ENCODE peak calls at places on chromosomes 4 and X, in six cellular contexts. V is CD8-positive, alpha-beta T cell; Z is lower leg skin; K is fibroblast of the aortic adventitia; O is HFF-Myc; X is heart left ventricle. R is an unnamed sample.

GRCh38 chr4:24991015-24991414 is 39.7 kb downstream of the LGI2 start:
- DNase-seq in O (no peak), V (no peak), X (no peak), Z (no peak), K (peak), R (peak)

GRCh38 chr4:80124246-80125211 is 51.5 kb upstream of the ANTXR2 start:
- DNase-seq in K (no peak), V (no peak), X (no peak), O (no peak), Z (no peak), R (no peak)

GRCh38 chr4:48127882-48128394 is 6.1 kb downstream of the TXK start:
- DNase-seq in O (peak), K (peak), V (peak), X (peak), Z (peak), R (peak)

GRCh38 chr4:151292038-151292437 is 15.1 kb downstream of the PRSS48 start:
- DNase-seq in K (no peak), V (no peak), Z (no peak), X (no peak), O (no peak), R (no peak)

GRCh38 chr4:113831469-113831868 is 69.9 kb upstream of the CAMK2D start:
- DNase-seq in V (no peak), Z (no peak), X (no peak), O (no peak), K (no peak), R (no peak)

GRCh38 chrX:104187931-104188330 is 21.7 kb downstream of the FAM199X start:
- DNase-seq in K (no peak), Z (no peak), V (no peak), O (no peak), X (no peak), R (no peak)

GRCh38 chrX:110561036-110561435 is 202.4 kb downstream of the RTL9 start:
- DNase-seq in Z (no peak), X (no peak), K (peak), V (no peak), O (no peak), R (no peak)

GRCh38 chrX:1598876-1599790 is 7.7 kb downstream of the AKAP17A start:
- DNase-seq in K (no peak), X (no peak), Z (no peak), V (no peak), O (no peak), R (no peak)

GRCh38 chr4:52091811-52092210 is 40.7 kb downstream of the SPATA18 start:
- DNase-seq in O (no peak), Z (no peak), K (peak), V (no peak), X (no peak), R (peak)

GRCh38 chrX:53732797-53733196 is 46.3 kb upstream of the HUWE1 start:
- DNase-seq in K (no peak), V (no peak), X (no peak), O (no peak), Z (no peak), R (no peak)

GRCh38 chr4:7379719-7380118 is 55.0 kb downstream of the PSAPL1 start:
- DNase-seq in K (no peak), X (no peak), V (no peak), Z (no peak), O (no peak), R (no peak)

GRCh38 chrX:12890467-12890866 is 16.0 kb upstream of the TLR8 start:
- DNase-seq in K (peak), X (no peak), V (no peak), Z (no peak), O (no peak), R (peak)

GRCh38 chrX:103356023-103356798 is at the start of gene TCEAL9:
- DNase-seq in K (peak), X (peak), Z (peak), V (no peak), O (no peak), R (peak)

GRCh38 chr4:175927121-175927520 is 115.1 kb upstream of the GPM6A start:
- DNase-seq in Z (no peak), O (no peak), K (no peak), X (no peak), V (no peak), R (peak)

GRCh38 chr4:26884486-26884988 is 23.9 kb downstream of the STIM2 start:
- DNase-seq in Z (no peak), K (no peak), V (no peak), O (no peak), X (no peak), R (no peak)

GRCh38 chr4:155960522-155960921 is 6.9 kb upstream of the CTSO start:
- DNase-seq in O (no peak), X (no peak), K (peak), Z (peak), V (no peak), R (peak)

GRCh38 chr4:161252520-161253141 is 911.2 kb downstream of the FSTL5 start:
- DNase-seq in O (no peak), K (no peak), X (no peak), V (no peak), Z (no peak), R (peak)

GRCh38 chr4:100347241-100347640 is 157.0 kb upstream of the DDIT4L start:
- DNase-seq in X (no peak), O (no peak), V (no peak), Z (no peak), K (no peak), R (no peak)

GRCh38 chrX:13387656-13388421 is 68.0 kb upstream of the ATXN3L start:
- DNase-seq in V (no peak), K (peak), O (no peak), X (no peak), Z (no peak), R (peak)

GRCh38 chr4:31193516-31193915 is 473.3 kb downstream of the PCDH7 start:
- DNase-seq in V (no peak), X (no peak), K (no peak), Z (no peak), O (no peak), R (no peak)

GRCh38 chr4:4712800-4713528 is 146.5 kb upstream of the MSX1 start:
- DNase-seq in Z (no peak), V (no peak), O (peak), X (no peak), K (no peak), R (no peak)

GRCh38 chrX:132786217-132786616 is 172.2 kb downstream of the HS6ST2 start:
- DNase-seq in X (no peak), V (no peak), Z (no peak), O (no peak), K (no peak), R (peak)

GRCh38 chr4:65089666-65090065 is 580.6 kb downstream of the EPHA5 start:
- DNase-seq in K (peak), V (no peak), Z (no peak), X (no peak), O (no peak), R (peak)

GRCh38 chr4:188603646-188604045 is 464.4 kb downstream of the TRIML1 start:
- DNase-seq in X (no peak), O (no peak), V (no peak), K (no peak), Z (no peak), R (no peak)

GRCh38 chrX:16594490-16594889 is 55.5 kb upstream of the S100G start:
- DNase-seq in X (no peak), O (no peak), V (no peak), K (no peak), Z (no peak), R (no peak)

GRCh38 chr4:145709843-145710242 is 29.9 kb downstream of the C4orf51 start:
- DNase-seq in K (peak), O (peak), Z (no peak), V (no peak), X (no peak), R (peak)

GRCh38 chr4:148126825-148127224 is 315.4 kb downstream of the NR3C2 start:
- DNase-seq in X (no peak), K (peak), O (no peak), V (no peak), Z (no peak), R (peak)

GRCh38 chr4:176107695-176108094 is 42.1 kb downstream of the WDR17 start:
- DNase-seq in K (no peak), V (no peak), O (no peak), Z (no peak), X (no peak), R (no peak)

GRCh38 chr4:57249083-57249482 is 138.9 kb upstream of the IGFBP7 start:
- DNase-seq in Z (no peak), O (no peak), K (peak), X (no peak), V (no peak), R (peak)

GRCh38 chr4:89838005-89838404 is 1.0 kb upstream of the SNCA start:
- DNase-seq in K (no peak), X (no peak), O (no peak), Z (no peak), V (no peak), R (peak)

GRCh38 chr4:89836031-89836777 is 757 bp downstream of the SNCA start:
- DNase-seq in X (no peak), V (no peak), O (no peak), K (no peak), Z (no peak), R (no peak)

GRCh38 chr4:89836897-89837384 is at the start of gene SNCA:
- DNase-seq in O (no peak), V (peak), X (peak), K (no peak), Z (peak), R (peak)

GRCh38 chr4:89839558-89839957 is 2.6 kb upstream of the SNCA start:
- DNase-seq in K (no peak), O (no peak), V (no peak), Z (no peak), X (no peak), R (no peak)

GRCh38 chr4:89837385-89837995 is 529 bp upstream of the SNCA start:
- DNase-seq in V (no peak), K (no peak), Z (no peak), O (no peak), X (peak), R (peak)
- TF ChIP-seq CTCF in V (no peak), K (no peak), Z (no peak), O (peak), X (no peak), R (peak)

GRCh38 chr4:40850496-40850895 is 100.7 kb downstream of the NSUN7 start:
- DNase-seq in V (no peak), K (no peak), O (no peak), X (no peak), Z (no peak), R (peak)
- H3K4me3 ChIP-seq in V (no peak), K (no peak), O (no peak), X (no peak), Z (no peak), R (no peak)

GRCh38 chr4:170589597-170590191 is 499.9 kb upstream of the AADAT start:
- DNase-seq in O (no peak), V (no peak), Z (no peak), X (no peak), K (peak), R (peak)
- TF ChIP-seq CTCF in O (no peak), V (no peak), Z (no peak), X (no peak), K (peak), R (peak)

DNA sequence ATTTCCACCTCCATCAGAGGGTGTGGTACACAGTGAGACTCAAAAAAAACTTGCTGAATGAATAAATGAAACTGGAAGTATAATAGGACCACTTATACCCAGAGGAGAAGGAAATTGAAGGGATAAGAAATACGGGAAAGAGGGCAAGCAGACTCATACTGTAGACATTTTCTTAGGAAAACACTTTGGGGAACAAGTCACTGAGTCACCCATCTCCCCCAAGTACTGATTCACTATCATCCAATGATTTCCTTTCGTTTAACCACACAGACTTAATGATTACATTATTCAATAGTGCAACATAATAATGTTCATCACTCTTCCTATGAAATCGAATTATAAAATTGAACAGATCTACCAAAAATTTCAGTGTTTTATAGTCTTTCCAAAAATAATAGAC is 97.1 kb downstream of the LDB2 start:
- DNase-seq in O (no peak), V (no peak), Z (no peak), K (no peak), X (no peak), R (no peak)
- H3K4me3 ChIP-seq in O (no peak), V (no peak), Z (no peak), K (no peak), X (no peak), R (no peak)

DNA sequence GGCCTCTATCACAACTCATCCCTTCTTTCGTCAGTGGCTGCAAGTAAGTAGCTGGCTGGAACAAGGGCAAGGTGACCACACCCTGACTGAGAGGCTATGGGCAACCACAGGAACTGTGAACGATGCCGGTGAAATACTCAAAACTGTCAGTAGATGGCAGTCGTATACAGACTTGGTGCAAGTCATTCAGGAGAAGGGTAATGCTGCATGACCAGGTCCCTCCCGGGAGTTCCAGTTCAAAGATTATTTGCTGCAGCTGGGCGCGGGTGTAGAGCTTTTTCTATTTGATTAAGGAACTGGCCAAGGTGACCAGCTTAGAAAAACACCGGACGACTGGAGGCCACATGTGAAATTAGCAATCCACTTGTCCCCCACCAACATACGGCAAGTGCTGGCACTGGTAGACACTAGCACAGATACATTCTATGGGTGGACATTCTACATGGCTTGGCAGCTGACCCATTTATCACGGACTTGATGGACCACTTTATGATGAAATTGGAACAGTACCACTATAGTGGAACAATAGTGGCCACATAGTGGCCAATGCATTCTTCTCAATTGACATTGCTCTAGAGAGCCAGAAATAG is 726.6 kb downstream of the TRAM1L1 start:
- DNase-seq in Z (peak), V (peak), K (peak), O (peak), X (no peak), R (peak)
- TF ChIP-seq CTCF in Z (no peak), V (no peak), K (peak), O (peak), X (peak), R (peak)

GRCh38 chr4:42654606-42655005 is 2.3 kb downstream of the ATP8A1 start:
- DNase-seq in Z (no peak), V (peak), X (no peak), K (peak), O (no peak), R (peak)

GRCh38 chr4:42653606-42654560 is 3.0 kb downstream of the ATP8A1 start:
- DNase-seq in V (no peak), K (peak), X (no peak), O (no peak), Z (no peak), R (no peak)

GRCh38 chr4:42656736-42656985 is 244 bp downstream of the ATP8A1 start:
- DNase-seq in V (no peak), X (no peak), O (no peak), Z (no peak), K (no peak), R (peak)

GRCh38 chr4:42655921-42656735 is 777 bp downstream of the ATP8A1 start:
- DNase-seq in K (no peak), X (peak), Z (peak), O (no peak), V (peak), R (peak)

DNA sequence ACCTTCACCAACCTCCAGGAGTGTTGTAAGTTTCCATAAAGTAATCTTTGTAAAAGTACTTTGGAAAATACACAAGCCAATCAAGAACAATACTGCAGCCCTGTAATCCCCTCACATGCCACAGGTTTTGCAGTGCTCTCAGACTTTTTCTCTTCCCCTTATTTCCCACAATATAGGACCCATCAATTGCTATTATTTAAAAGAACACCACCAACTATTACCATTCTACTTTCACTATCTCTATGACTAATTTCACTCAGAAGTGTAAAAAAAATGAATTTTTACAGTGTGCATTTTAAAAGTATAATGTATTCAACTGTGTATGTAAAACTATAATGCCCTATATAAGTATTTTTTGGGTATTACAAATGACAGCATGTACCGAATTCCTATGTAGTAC is 1.7 kb downstream of the ATP8A1 start:
- DNase-seq in X (no peak), K (no peak), O (no peak), Z (no peak), V (no peak), R (peak)
- H3K4me3 ChIP-seq in X (no peak), K (no peak), O (no peak), Z (no peak), V (peak), R (no peak)

R was measured in choroid plexus epithelial cell.